ENCODE peak calls at places on chromosomes 12 and 14, in ten cellular contexts. One of them, this sample, is unnamed.

GRCh38 chr14:29681308-29681707 is 246.3 kb downstream of the PRKD1 start:
- DNase-seq in pancreas: no peak
- DNase-seq in Ammon's horn: no peak
- DNase-seq in psoas muscle: no peak
- DNase-seq in NCI-H345: no peak
- DNase-seq in cardiac septum: no peak
- DNase-seq in natural killer cell treated with Interleukin-12 subunit alpha and Interleukin-12 subunit beta and Interleukin-15 and Interleukin-18, amount 100 ng/mL, for 72 hours: no peak
- DNase-seq in GM12892: no peak
- DNase-seq in stimulated activated CD4-positive, alpha-beta T cell treated with anti-CD3 and anti-CD28 coated beads, Interleukin-1b, Interleukin-23, amount 100 ng/mL, for 24 hours: no peak
- DNase-seq in T-helper 9 cell: no peak
- DNase-seq in this sample: no peak

GRCh38 chr14:91753501-91754128 is 21.7 kb upstream of the CATSPERB start:
- DNase-seq in psoas muscle: no peak
- DNase-seq in Ammon's horn: no peak
- DNase-seq in T-helper 9 cell: no peak
- DNase-seq in NCI-H345: peak
- DNase-seq in pancreas: no peak
- DNase-seq in natural killer cell treated with Interleukin-12 subunit alpha and Interleukin-12 subunit beta and Interleukin-15 and Interleukin-18, amount 100 ng/mL, for 72 hours: no peak
- DNase-seq in cardiac septum: no peak
- DNase-seq in GM12892: no peak
- DNase-seq in stimulated activated CD4-positive, alpha-beta T cell treated with anti-CD3 and anti-CD28 coated beads, Interleukin-1b, Interleukin-23, amount 100 ng/mL, for 24 hours: no peak
- DNase-seq in this sample: no peak

GRCh38 chr12:100154472-100155247 is 12.0 kb upstream of the BLTP3B start:
- DNase-seq in Ammon's horn: peak
- DNase-seq in psoas muscle: peak
- DNase-seq in GM12892: peak
- DNase-seq in natural killer cell treated with Interleukin-12 subunit alpha and Interleukin-12 subunit beta and Interleukin-15 and Interleukin-18, amount 100 ng/mL, for 72 hours: peak
- DNase-seq in NCI-H345: peak
- DNase-seq in stimulated activated CD4-positive, alpha-beta T cell treated with anti-CD3 and anti-CD28 coated beads, Interleukin-1b, Interleukin-23, amount 100 ng/mL, for 24 hours: peak
- DNase-seq in T-helper 9 cell: peak
- DNase-seq in cardiac septum: peak
- DNase-seq in pancreas: peak
- DNase-seq in this sample: peak

GRCh38 chr12:123076604-123077297 is 74.1 kb downstream of the PITPNM2 start:
- DNase-seq in pancreas: no peak
- DNase-seq in T-helper 9 cell: no peak
- DNase-seq in psoas muscle: no peak
- DNase-seq in NCI-H345: no peak
- DNase-seq in Ammon's horn: no peak
- DNase-seq in stimulated activated CD4-positive, alpha-beta T cell treated with anti-CD3 and anti-CD28 coated beads, Interleukin-1b, Interleukin-23, amount 100 ng/mL, for 24 hours: peak
- DNase-seq in natural killer cell treated with Interleukin-12 subunit alpha and Interleukin-12 subunit beta and Interleukin-15 and Interleukin-18, amount 100 ng/mL, for 72 hours: peak
- DNase-seq in GM12892: no peak
- DNase-seq in cardiac septum: no peak
- DNase-seq in this sample: no peak

GRCh38 chr12:8034802-8035201 is 2.3 kb downstream of the FOXJ2 start:
- DNase-seq in stimulated activated CD4-positive, alpha-beta T cell treated with anti-CD3 and anti-CD28 coated beads, Interleukin-1b, Interleukin-23, amount 100 ng/mL, for 24 hours: no peak
- DNase-seq in natural killer cell treated with Interleukin-12 subunit alpha and Interleukin-12 subunit beta and Interleukin-15 and Interleukin-18, amount 100 ng/mL, for 72 hours: no peak
- DNase-seq in pancreas: no peak
- DNase-seq in NCI-H345: no peak
- DNase-seq in psoas muscle: no peak
- DNase-seq in cardiac septum: no peak
- DNase-seq in GM12892: no peak
- DNase-seq in Ammon's horn: no peak
- DNase-seq in T-helper 9 cell: no peak
- DNase-seq in this sample: no peak

GRCh38 chr14:95211721-95212504 is 54.6 kb upstream of the DICER1 start:
- DNase-seq in pancreas: no peak
- DNase-seq in psoas muscle: no peak
- DNase-seq in natural killer cell treated with Interleukin-12 subunit alpha and Interleukin-12 subunit beta and Interleukin-15 and Interleukin-18, amount 100 ng/mL, for 72 hours: no peak
- DNase-seq in NCI-H345: no peak
- DNase-seq in cardiac septum: no peak
- DNase-seq in GM12892: no peak
- DNase-seq in T-helper 9 cell: no peak
- DNase-seq in stimulated activated CD4-positive, alpha-beta T cell treated with anti-CD3 and anti-CD28 coated beads, Interleukin-1b, Interleukin-23, amount 100 ng/mL, for 24 hours: no peak
- DNase-seq in Ammon's horn: no peak
- DNase-seq in this sample: no peak

GRCh38 chr12:109241936-109242335 is 67.1 kb downstream of the FOXN4 start:
- DNase-seq in Ammon's horn: no peak
- DNase-seq in stimulated activated CD4-positive, alpha-beta T cell treated with anti-CD3 and anti-CD28 coated beads, Interleukin-1b, Interleukin-23, amount 100 ng/mL, for 24 hours: no peak
- DNase-seq in pancreas: no peak
- DNase-seq in natural killer cell treated with Interleukin-12 subunit alpha and Interleukin-12 subunit beta and Interleukin-15 and Interleukin-18, amount 100 ng/mL, for 72 hours: no peak
- DNase-seq in psoas muscle: no peak
- DNase-seq in NCI-H345: no peak
- DNase-seq in T-helper 9 cell: no peak
- DNase-seq in cardiac septum: no peak
- DNase-seq in GM12892: no peak
- DNase-seq in this sample: no peak

GRCh38 chr14:55297611-55298323 is 26.5 kb downstream of the FBXO34 start:
- DNase-seq in GM12892: no peak
- DNase-seq in psoas muscle: no peak
- DNase-seq in pancreas: no peak
- DNase-seq in Ammon's horn: no peak
- DNase-seq in stimulated activated CD4-positive, alpha-beta T cell treated with anti-CD3 and anti-CD28 coated beads, Interleukin-1b, Interleukin-23, amount 100 ng/mL, for 24 hours: no peak
- DNase-seq in NCI-H345: no peak
- DNase-seq in natural killer cell treated with Interleukin-12 subunit alpha and Interleukin-12 subunit beta and Interleukin-15 and Interleukin-18, amount 100 ng/mL, for 72 hours: no peak
- DNase-seq in T-helper 9 cell: no peak
- DNase-seq in cardiac septum: no peak
- DNase-seq in this sample: no peak

GRCh38 chr12:106303202-106303820 is 778 bp downstream of the TCP11L2 start:
- DNase-seq in cardiac septum: peak
- DNase-seq in natural killer cell treated with Interleukin-12 subunit alpha and Interleukin-12 subunit beta and Interleukin-15 and Interleukin-18, amount 100 ng/mL, for 72 hours: peak
- DNase-seq in psoas muscle: peak
- DNase-seq in stimulated activated CD4-positive, alpha-beta T cell treated with anti-CD3 and anti-CD28 coated beads, Interleukin-1b, Interleukin-23, amount 100 ng/mL, for 24 hours: no peak
- DNase-seq in GM12892: peak
- DNase-seq in T-helper 9 cell: peak
- DNase-seq in NCI-H345: peak
- DNase-seq in Ammon's horn: peak
- DNase-seq in pancreas: peak
- DNase-seq in this sample: peak

GRCh38 chr14:56133547-56133946 is 15.3 kb downstream of the PELI2 start:
- DNase-seq in T-helper 9 cell: no peak
- DNase-seq in GM12892: no peak
- DNase-seq in NCI-H345: no peak
- DNase-seq in stimulated activated CD4-positive, alpha-beta T cell treated with anti-CD3 and anti-CD28 coated beads, Interleukin-1b, Interleukin-23, amount 100 ng/mL, for 24 hours: no peak
- DNase-seq in cardiac septum: no peak
- DNase-seq in Ammon's horn: no peak
- DNase-seq in pancreas: no peak
- DNase-seq in natural killer cell treated with Interleukin-12 subunit alpha and Interleukin-12 subunit beta and Interleukin-15 and Interleukin-18, amount 100 ng/mL, for 72 hours: no peak
- DNase-seq in psoas muscle: no peak
- DNase-seq in this sample: no peak

This sample was measured in left ventricle myocardium inferior.